ENCODE peak calls at places on chromosomes 2 and 18, in eight cellular contexts. I is stimulated activated CD4-positive, alpha-beta T cell treated with anti-CD3 and anti-CD28 coated beads, Interleukin-2, amount 100 ng/mL, for 48 hours; T is T-helper 1 cell; P is HCT116; B is HS-5; L is endothelial cell; N is EL; Y is stimulated activated CD8-positive, alpha-beta memory T cell treated with anti-CD3 and anti-CD28 coated beads, Interleukin-7, amount 100 ng/mL, for 1 hour. O is an unnamed sample.
A peak's percentile ranks its signal among the peaks of the same experiment; 100 is the strongest.

GRCh38 chr2:232757905-232758304 is 18.5 kb downstream of the KCNJ13 start:
- DNase-seq in T (no peak), P (no peak), L (no peak), I (no peak), B (no peak), N (no peak), Y (no peak), O (no peak)

GRCh38 chr2:215672406-215672805 is 236.5 kb upstream of the FN1 start:
- DNase-seq in B (no peak), N (no peak), I (no peak), T (no peak), P (no peak), L (no peak), Y (no peak), O (no peak)

GRCh38 chr2:172119089-172119488 is 16.4 kb upstream of the DLX2 start:
- DNase-seq in I (no peak), L (no peak), T (no peak), N (peak; percentile 81), Y (no peak), B (no peak), P (no peak), O (no peak)

GRCh38 chr2:222944552-222944951 is 83.7 kb downstream of the ACSL3 start:
- DNase-seq in N (peak; percentile 45), P (no peak), L (no peak), Y (no peak), I (no peak), B (no peak), T (no peak), O (no peak)

GRCh38 chr2:192267484-192267883 is 72.8 kb upstream of the TMEFF2 start:
- DNase-seq in P (no peak), I (no peak), L (no peak), T (no peak), N (peak; percentile 77), Y (no peak), B (peak; percentile 86), O (no peak)

GRCh38 chr2:31136000-31136399 is 2.2 kb downstream of the GALNT14 start:
- DNase-seq in L (no peak), B (no peak), Y (no peak), T (no peak), P (no peak), I (no peak), N (no peak), O (no peak)

GRCh38 chr2:206253125-206253787 is 21.2 kb upstream of the ZDBF2 start:
- DNase-seq in L (no peak), N (no peak), B (no peak), P (no peak), Y (no peak), T (no peak), I (no peak), O (no peak)

GRCh38 chr18:50398099-50398498 is 23.3 kb downstream of the SKA1 start:
- DNase-seq in P (no peak), N (no peak), I (no peak), B (no peak), L (no peak), Y (no peak), T (no peak), O (no peak)

GRCh38 chr2:239392072-239392357 is 8.8 kb downstream of the HDAC4 start:
- DNase-seq in Y (no peak), P (no peak), B (no peak), I (no peak), T (no peak), L (no peak), N (no peak), O (no peak)

GRCh38 chr2:26039603-26040367 is 5.9 kb downstream of the RAB10 start:
- DNase-seq in N (peak; percentile 22), Y (no peak), I (no peak), B (no peak), L (no peak), P (no peak), T (no peak), O (no peak)

O was measured in neural crest cell.